ENCODE peak calls at places on chromosomes 5 and 9, in four cellular contexts. O is GDM1, I is NCI-H226, U is HFFc6. R is an unnamed sample.

GRCh38 chr5:17223375-17224185 is 6.1 kb downstream of the BASP1 start:
- DNase-seq in U (no peak), O (no peak), I (no peak), R (no peak)

GRCh38 chr9:80797841-80798688 is 891.3 kb downstream of the TLE1 start:
- DNase-seq in I (no peak), U (no peak), O (no peak), R (no peak)

GRCh38 chr5:38291355-38291754 is 33.0 kb downstream of the EGFLAM start:
- DNase-seq in O (no peak), U (no peak), I (peak), R (no peak)

GRCh38 chr5:62460578-62460983 is 48.0 kb downstream of the IPO11 start:
- DNase-seq in U (peak), O (peak), I (peak), R (peak)

GRCh38 chr5:77777281-77777892 is 1.2 kb upstream of the TBCA start:
- DNase-seq in U (no peak), I (peak), O (no peak), R (no peak)

GRCh38 chr9:77926314-77926959 is 105.2 kb downstream of the GNAQ start:
- DNase-seq in U (peak), I (peak), O (no peak), R (peak)

GRCh38 chr9:113652355-113653152 is 189.0 kb downstream of the RGS3 start:
- DNase-seq in U (no peak), I (no peak), O (no peak), R (no peak)

GRCh38 chr9:131758972-131759647 is 19.2 kb upstream of the RAPGEF1 start:
- DNase-seq in I (no peak), O (no peak), U (peak), R (peak)

GRCh38 chr9:125509476-125509875 is 197.5 kb downstream of the MAPKAP1 start:
- DNase-seq in U (peak), I (no peak), O (no peak), R (peak)

GRCh38 chr5:60634054-60634453 is 65.9 kb downstream of the DEPDC1B start:
- DNase-seq in I (peak), O (peak), U (no peak), R (no peak)

GRCh38 chr9:22992781-22993180 is 546.2 kb downstream of the DMRTA1 start:
- DNase-seq in I (no peak), O (no peak), U (no peak), R (no peak)

GRCh38 chr9:81976351-81976750 is 12.2 kb upstream of the SPATA31D1 start:
- DNase-seq in I (no peak), O (no peak), U (no peak), R (no peak)

GRCh38 chr9:108386859-108387384 is 468.9 kb downstream of the ACTL7B start:
- DNase-seq in U (peak), I (peak), O (no peak), R (peak)

GRCh38 chr9:96686638-96687335 is 31.7 kb upstream of the PRXL2C start:
- DNase-seq in O (no peak), I (no peak), U (no peak), R (peak)